ENCODE peak calls at places on chromosome 1, in nine cellular contexts. One of them, this sample, is unnamed.

GRCh38 chr1:44355582-44356305 is 687 bp upstream of the ERI3 start:
- DNase-seq in PC-3: no peak
- DNase-seq in ascending aorta: no peak
- DNase-seq in Peyer's patch: no peak
- DNase-seq in pancreas: no peak
- DNase-seq in keratinocyte: no peak
- DNase-seq in brain microvascular endothelial cell: no peak
- DNase-seq in upper lobe of right lung: no peak
- DNase-seq in vagina: no peak
- DNase-seq in this sample: no peak

GRCh38 chr1:99776133-99776532 is 9.7 kb upstream of the FRRS1 start:
- DNase-seq in Peyer's patch: no peak
- DNase-seq in vagina: no peak
- DNase-seq in keratinocyte: no peak
- DNase-seq in PC-3: no peak
- DNase-seq in upper lobe of right lung: no peak
- DNase-seq in brain microvascular endothelial cell: no peak
- DNase-seq in ascending aorta: no peak
- DNase-seq in pancreas: no peak
- DNase-seq in this sample: no peak

GRCh38 chr1:56570924-56571372 is 8.4 kb downstream of the PLPP3 start:
- DNase-seq in upper lobe of right lung: no peak
- DNase-seq in vagina: no peak
- DNase-seq in ascending aorta: no peak
- DNase-seq in brain microvascular endothelial cell: no peak
- DNase-seq in pancreas: no peak
- DNase-seq in keratinocyte: no peak
- DNase-seq in PC-3: peak
- DNase-seq in Peyer's patch: no peak
- DNase-seq in this sample: no peak

GRCh38 chr1:44985747-44986359 is 542 bp downstream of the EIF2B3 start:
- DNase-seq in ascending aorta: no peak
- DNase-seq in brain microvascular endothelial cell: no peak
- DNase-seq in vagina: no peak
- DNase-seq in pancreas: no peak
- DNase-seq in PC-3: no peak
- DNase-seq in keratinocyte: no peak
- DNase-seq in upper lobe of right lung: no peak
- DNase-seq in Peyer's patch: no peak
- DNase-seq in this sample: no peak

GRCh38 chr1:154611150-154611865 is 3.3 kb upstream of the ADAR start:
- DNase-seq in PC-3: no peak
- DNase-seq in upper lobe of right lung: no peak
- DNase-seq in Peyer's patch: no peak
- DNase-seq in pancreas: no peak
- DNase-seq in vagina: no peak
- DNase-seq in keratinocyte: no peak
- DNase-seq in brain microvascular endothelial cell: no peak
- DNase-seq in ascending aorta: no peak
- DNase-seq in this sample: no peak

GRCh38 chr1:33916786-33917185 is 52.9 kb downstream of the HMGB4 start:
- DNase-seq in upper lobe of right lung: no peak
- DNase-seq in ascending aorta: no peak
- DNase-seq in brain microvascular endothelial cell: no peak
- DNase-seq in vagina: no peak
- DNase-seq in pancreas: no peak
- DNase-seq in keratinocyte: no peak
- DNase-seq in PC-3: no peak
- DNase-seq in Peyer's patch: no peak
- DNase-seq in this sample: no peak

GRCh38 chr1:155175281-155175926 is 1.8 kb downstream of the TRIM46 start:
- DNase-seq in ascending aorta: no peak
- DNase-seq in PC-3: no peak
- DNase-seq in keratinocyte: no peak
- DNase-seq in upper lobe of right lung: peak
- DNase-seq in vagina: peak
- DNase-seq in pancreas: no peak
- DNase-seq in brain microvascular endothelial cell: no peak
- DNase-seq in Peyer's patch: peak
- DNase-seq in this sample: no peak

GRCh38 chr1:202733251-202733650 is 23.0 kb upstream of the SYT2 start:
- DNase-seq in Peyer's patch: no peak
- DNase-seq in upper lobe of right lung: no peak
- DNase-seq in brain microvascular endothelial cell: no peak
- DNase-seq in PC-3: no peak
- DNase-seq in pancreas: no peak
- DNase-seq in vagina: no peak
- DNase-seq in keratinocyte: no peak
- DNase-seq in ascending aorta: no peak
- DNase-seq in this sample: no peak

GRCh38 chr1:165562576-165562975 is 18.8 kb downstream of the LRRC52 start:
- DNase-seq in brain microvascular endothelial cell: no peak
- DNase-seq in keratinocyte: no peak
- DNase-seq in upper lobe of right lung: no peak
- DNase-seq in ascending aorta: no peak
- DNase-seq in vagina: no peak
- DNase-seq in pancreas: no peak
- DNase-seq in PC-3: peak
- DNase-seq in Peyer's patch: no peak
- DNase-seq in this sample: no peak

GRCh38 chr1:1085171-1085841 is 11.2 kb upstream of the RNF223 start:
- DNase-seq in keratinocyte: no peak
- DNase-seq in ascending aorta: no peak
- DNase-seq in pancreas: no peak
- DNase-seq in upper lobe of right lung: peak
- DNase-seq in PC-3: no peak
- DNase-seq in Peyer's patch: peak
- DNase-seq in brain microvascular endothelial cell: no peak
- DNase-seq in vagina: no peak
- DNase-seq in this sample: no peak

GRCh38 chr1:154744352-154744751 is 125.7 kb downstream of the KCNN3 start:
- DNase-seq in brain microvascular endothelial cell: no peak
- DNase-seq in ascending aorta: no peak
- DNase-seq in upper lobe of right lung: no peak
- DNase-seq in vagina: no peak
- DNase-seq in pancreas: no peak
- DNase-seq in PC-3: no peak
- DNase-seq in keratinocyte: no peak
- DNase-seq in Peyer's patch: no peak
- DNase-seq in this sample: no peak

GRCh38 chr1:29394521-29394921 is 158.2 kb downstream of the PTPRU start:
- DNase-seq in vagina: peak
- DNase-seq in keratinocyte: no peak
- DNase-seq in brain microvascular endothelial cell: no peak
- DNase-seq in PC-3: no peak
- DNase-seq in upper lobe of right lung: no peak
- DNase-seq in ascending aorta: no peak
- DNase-seq in Peyer's patch: no peak
- DNase-seq in pancreas: no peak
- DNase-seq in this sample: no peak

GRCh38 chr1:8170059-8170835 is 144.1 kb upstream of the ERRFI1 start:
- DNase-seq in Peyer's patch: peak
- DNase-seq in keratinocyte: no peak
- DNase-seq in upper lobe of right lung: peak
- DNase-seq in pancreas: peak
- DNase-seq in PC-3: no peak
- DNase-seq in ascending aorta: no peak
- DNase-seq in vagina: no peak
- DNase-seq in brain microvascular endothelial cell: no peak
- DNase-seq in this sample: no peak

GRCh38 chr1:173202430-173203145 is 4.5 kb downstream of the TNFSF4 start:
- DNase-seq in vagina: no peak
- DNase-seq in PC-3: peak
- DNase-seq in upper lobe of right lung: no peak
- DNase-seq in pancreas: peak
- DNase-seq in keratinocyte: no peak
- DNase-seq in ascending aorta: no peak
- DNase-seq in Peyer's patch: no peak
- DNase-seq in brain microvascular endothelial cell: peak
- DNase-seq in this sample: no peak

DNA sequence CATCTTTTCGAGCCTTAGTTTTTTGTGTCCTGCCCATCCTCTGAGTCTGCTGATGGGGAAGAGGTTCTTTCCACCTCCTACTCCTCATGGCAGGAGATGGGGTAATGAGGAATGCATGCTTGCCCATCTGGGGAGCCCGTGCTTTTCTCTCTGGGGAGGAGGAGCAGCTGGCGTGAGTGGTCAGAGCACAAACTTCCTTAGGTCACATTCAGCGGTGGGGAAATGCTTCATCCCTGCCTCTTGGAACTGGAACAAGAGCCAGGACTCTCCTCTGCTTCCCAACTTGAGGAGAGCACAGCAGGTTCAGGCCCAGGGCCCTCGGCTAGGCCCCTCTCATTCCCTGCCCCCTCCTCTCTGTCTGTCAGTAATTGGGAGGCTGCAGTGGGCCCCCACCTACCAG is 155.0 kb downstream of the PCNX2 start:
- DNase-seq in PC-3: no peak
- DNase-seq in Peyer's patch: no peak
- DNase-seq in brain microvascular endothelial cell: no peak
- DNase-seq in vagina: no peak
- DNase-seq in ascending aorta: no peak
- DNase-seq in keratinocyte: no peak
- DNase-seq in pancreas: no peak
- DNase-seq in upper lobe of right lung: no peak
- DNase-seq in this sample: no peak
- H3K4me3 ChIP-seq in PC-3: no peak
- H3K4me3 ChIP-seq in Peyer's patch: no peak
- H3K4me3 ChIP-seq in brain microvascular endothelial cell: no peak
- H3K4me3 ChIP-seq in vagina: no peak
- H3K4me3 ChIP-seq in ascending aorta: no peak
- H3K4me3 ChIP-seq in keratinocyte: no peak
- H3K4me3 ChIP-seq in pancreas: no peak
- H3K4me3 ChIP-seq in upper lobe of right lung: no peak
- H3K4me3 ChIP-seq in this sample: no peak

GRCh38 chr1:9428601-9429368 is 110.5 kb upstream of the SLC25A33 start:
- DNase-seq in PC-3: peak
- DNase-seq in ascending aorta: peak
- DNase-seq in brain microvascular endothelial cell: peak
- DNase-seq in pancreas: peak
- DNase-seq in keratinocyte: peak
- DNase-seq in upper lobe of right lung: peak
- DNase-seq in vagina: peak
- DNase-seq in Peyer's patch: peak
- DNase-seq in this sample: peak

GRCh38 chr1:9425859-9426258 is 113.4 kb upstream of the SLC25A33 start:
- DNase-seq in ascending aorta: no peak
- DNase-seq in brain microvascular endothelial cell: no peak
- DNase-seq in PC-3: no peak
- DNase-seq in pancreas: no peak
- DNase-seq in Peyer's patch: no peak
- DNase-seq in keratinocyte: no peak
- DNase-seq in upper lobe of right lung: no peak
- DNase-seq in vagina: no peak
- DNase-seq in this sample: no peak

GRCh38 chr1:9426291-9426711 is 113.0 kb upstream of the SLC25A33 start:
- DNase-seq in ascending aorta: no peak
- DNase-seq in vagina: no peak
- DNase-seq in PC-3: no peak
- DNase-seq in Peyer's patch: no peak
- DNase-seq in keratinocyte: no peak
- DNase-seq in pancreas: no peak
- DNase-seq in brain microvascular endothelial cell: no peak
- DNase-seq in upper lobe of right lung: no peak
- DNase-seq in this sample: no peak

GRCh38 chr1:9427388-9427787 is 111.9 kb upstream of the SLC25A33 start:
- DNase-seq in brain microvascular endothelial cell: no peak
- DNase-seq in PC-3: no peak
- DNase-seq in pancreas: no peak
- DNase-seq in vagina: no peak
- DNase-seq in keratinocyte: no peak
- DNase-seq in Peyer's patch: no peak
- DNase-seq in ascending aorta: no peak
- DNase-seq in upper lobe of right lung: no peak
- DNase-seq in this sample: no peak

GRCh38 chr1:9429369-9429766 is 109.9 kb upstream of the SLC25A33 start:
- DNase-seq in pancreas: no peak
- DNase-seq in Peyer's patch: no peak
- DNase-seq in keratinocyte: no peak
- DNase-seq in brain microvascular endothelial cell: no peak
- DNase-seq in PC-3: no peak
- DNase-seq in ascending aorta: no peak
- DNase-seq in vagina: no peak
- DNase-seq in upper lobe of right lung: no peak
- DNase-seq in this sample: no peak
- H3K27ac ChIP-seq in pancreas: peak
- H3K27ac ChIP-seq in Peyer's patch: peak
- H3K27ac ChIP-seq in keratinocyte: peak
- H3K27ac ChIP-seq in brain microvascular endothelial cell: peak
- H3K27ac ChIP-seq in PC-3: no peak
- H3K27ac ChIP-seq in ascending aorta: peak
- H3K27ac ChIP-seq in vagina: peak
- H3K27ac ChIP-seq in upper lobe of right lung: peak
- H3K27ac ChIP-seq in this sample: peak

GRCh38 chr1:59431566-59432294 is 134.8 kb downstream of the FGGY start:
- DNase-seq in brain microvascular endothelial cell: no peak
- DNase-seq in keratinocyte: peak
- DNase-seq in ascending aorta: no peak
- DNase-seq in upper lobe of right lung: no peak
- DNase-seq in Peyer's patch: no peak
- DNase-seq in PC-3: peak
- DNase-seq in vagina: no peak
- DNase-seq in pancreas: no peak
- DNase-seq in this sample: no peak
- TF ChIP-seq CTCF in brain microvascular endothelial cell: no peak
- TF ChIP-seq CTCF in keratinocyte: peak
- TF ChIP-seq CTCF in ascending aorta: no peak
- TF ChIP-seq CTCF in upper lobe of right lung: no peak
- TF ChIP-seq CTCF in Peyer's patch: no peak
- TF ChIP-seq CTCF in PC-3: no peak
- TF ChIP-seq CTCF in vagina: no peak
- TF ChIP-seq CTCF in pancreas: no peak
- TF ChIP-seq CTCF in this sample: no peak

DNA sequence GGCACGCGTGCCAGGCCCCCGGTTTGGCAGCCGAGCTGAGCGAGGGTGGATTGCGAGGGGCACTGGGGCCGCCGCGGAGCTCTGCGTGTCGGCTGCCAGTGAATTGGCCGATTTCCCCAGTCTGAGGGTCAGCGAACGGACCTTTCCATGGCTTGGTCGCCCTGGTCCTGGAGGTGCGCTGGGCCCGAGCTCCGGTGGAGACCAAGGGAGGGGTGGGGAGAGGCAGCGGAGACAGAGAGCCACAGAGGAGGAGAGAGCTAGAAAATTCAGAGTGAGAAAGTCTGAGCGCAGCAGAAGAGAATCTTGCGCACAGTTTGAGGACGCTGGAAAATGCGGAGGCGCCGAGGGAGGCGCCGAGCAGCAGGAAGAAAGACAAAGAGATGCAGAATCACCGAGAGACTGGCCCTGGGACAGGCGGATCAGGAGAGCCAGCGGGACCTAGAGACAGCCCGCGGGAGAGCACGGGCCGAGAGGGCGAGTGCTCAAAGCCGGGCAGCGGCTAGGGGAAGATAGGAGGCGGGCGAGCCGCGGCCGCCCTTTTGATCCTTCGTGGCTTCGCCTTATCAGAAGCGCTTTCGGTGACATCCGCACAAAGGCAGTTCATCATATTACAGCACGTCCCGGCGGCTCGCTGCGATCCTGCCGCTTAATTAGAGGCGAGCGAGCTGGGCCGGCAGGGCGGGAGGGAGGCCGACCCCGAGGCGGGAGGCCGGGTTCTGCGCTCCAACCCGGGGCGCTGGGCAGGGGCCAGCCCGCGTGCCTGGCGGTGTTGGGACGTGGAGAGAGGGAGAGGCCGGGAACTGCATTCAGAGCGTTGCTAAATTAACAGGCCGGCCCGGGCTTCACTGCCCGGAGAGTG is 12.7 kb downstream of the PAX7 start:
- DNase-seq in pancreas: no peak
- DNase-seq in PC-3: peak
- DNase-seq in ascending aorta: no peak
- DNase-seq in brain microvascular endothelial cell: no peak
- DNase-seq in keratinocyte: no peak
- DNase-seq in vagina: no peak
- DNase-seq in Peyer's patch: no peak
- DNase-seq in upper lobe of right lung: no peak
- DNase-seq in this sample: no peak
- H3K4me3 ChIP-seq in pancreas: no peak
- H3K4me3 ChIP-seq in PC-3: peak
- H3K4me3 ChIP-seq in ascending aorta: no peak
- H3K4me3 ChIP-seq in brain microvascular endothelial cell: no peak
- H3K4me3 ChIP-seq in keratinocyte: peak
- H3K4me3 ChIP-seq in vagina: no peak
- H3K4me3 ChIP-seq in Peyer's patch: no peak
- H3K4me3 ChIP-seq in upper lobe of right lung: no peak
- H3K4me3 ChIP-seq in this sample: no peak

This sample was measured in dorsolateral prefrontal cortex.